ENCODE peak calls at places on chromosomes 2 and 18, in four cellular contexts. One of them, this sample, is unnamed.
A peak's percentile ranks its signal among the peaks of the same experiment; 100 is the strongest.

GRCh38 chr18:34321075-34321474 is 96.4 kb upstream of the NOL4 start:
- DNase-seq in NCI-H510A treated with DMSO at 0.1 percent for 48 hours: no peak
- DNase-seq in stimulated activated CD4-positive, alpha-beta T cell treated with anti-CD3 and anti-CD28 coated beads, Interleukin-4, amount 100 ng/mL, for 48 hours: no peak
- DNase-seq in cardiac fibroblast: no peak
- DNase-seq in this sample: no peak

GRCh38 chr18:79798346-79798998 is 734 bp downstream of the KCNG2 start:
- DNase-seq in NCI-H510A treated with DMSO at 0.1 percent for 48 hours: no peak
- DNase-seq in cardiac fibroblast: no peak
- DNase-seq in stimulated activated CD4-positive, alpha-beta T cell treated with anti-CD3 and anti-CD28 coated beads, Interleukin-4, amount 100 ng/mL, for 48 hours: no peak
- DNase-seq in this sample: no peak

GRCh38 chr2:86613515-86613914 is 10.2 kb downstream of the RNF103 start:
- DNase-seq in stimulated activated CD4-positive, alpha-beta T cell treated with anti-CD3 and anti-CD28 coated beads, Interleukin-4, amount 100 ng/mL, for 48 hours: no peak
- DNase-seq in NCI-H510A treated with DMSO at 0.1 percent for 48 hours: no peak
- DNase-seq in cardiac fibroblast: no peak
- DNase-seq in this sample: no peak

GRCh38 chr2:122863516-122863915 is 1108.1 kb downstream of the TSN start:
- DNase-seq in stimulated activated CD4-positive, alpha-beta T cell treated with anti-CD3 and anti-CD28 coated beads, Interleukin-4, amount 100 ng/mL, for 48 hours: no peak
- DNase-seq in cardiac fibroblast: no peak
- DNase-seq in NCI-H510A treated with DMSO at 0.1 percent for 48 hours: no peak
- DNase-seq in this sample: no peak

GRCh38 chr2:4354164-4354563 is 650.8 kb downstream of the DCDC2C start:
- DNase-seq in NCI-H510A treated with DMSO at 0.1 percent for 48 hours: no peak
- DNase-seq in cardiac fibroblast: no peak
- DNase-seq in stimulated activated CD4-positive, alpha-beta T cell treated with anti-CD3 and anti-CD28 coated beads, Interleukin-4, amount 100 ng/mL, for 48 hours: no peak
- DNase-seq in this sample: no peak

GRCh38 chr18:9435041-9435440 is 40.3 kb upstream of the RALBP1 start:
- DNase-seq in NCI-H510A treated with DMSO at 0.1 percent for 48 hours: no peak
- DNase-seq in stimulated activated CD4-positive, alpha-beta T cell treated with anti-CD3 and anti-CD28 coated beads, Interleukin-4, amount 100 ng/mL, for 48 hours: no peak
- DNase-seq in cardiac fibroblast: no peak
- DNase-seq in this sample: no peak

GRCh38 chr18:666177-666576 is 8.7 kb downstream of the TYMS start:
- DNase-seq in NCI-H510A treated with DMSO at 0.1 percent for 48 hours: no peak
- DNase-seq in cardiac fibroblast: no peak
- DNase-seq in stimulated activated CD4-positive, alpha-beta T cell treated with anti-CD3 and anti-CD28 coated beads, Interleukin-4, amount 100 ng/mL, for 48 hours: no peak
- DNase-seq in this sample: no peak

GRCh38 chr2:202064206-202064880 is 8.7 kb upstream of the KIAA2012 start:
- DNase-seq in NCI-H510A treated with DMSO at 0.1 percent for 48 hours: peak; percentile 21
- DNase-seq in stimulated activated CD4-positive, alpha-beta T cell treated with anti-CD3 and anti-CD28 coated beads, Interleukin-4, amount 100 ng/mL, for 48 hours: no peak
- DNase-seq in cardiac fibroblast: peak; percentile 57
- DNase-seq in this sample: no peak

GRCh38 chr2:180359522-180360282 is 352.6 kb upstream of the CWC22 start:
- DNase-seq in cardiac fibroblast: no peak
- DNase-seq in stimulated activated CD4-positive, alpha-beta T cell treated with anti-CD3 and anti-CD28 coated beads, Interleukin-4, amount 100 ng/mL, for 48 hours: no peak
- DNase-seq in NCI-H510A treated with DMSO at 0.1 percent for 48 hours: peak; percentile 82
- DNase-seq in this sample: no peak

GRCh38 chr18:48318481-48318880 is 90.7 kb downstream of the ZBTB7C start:
- DNase-seq in cardiac fibroblast: no peak
- DNase-seq in NCI-H510A treated with DMSO at 0.1 percent for 48 hours: no peak
- DNase-seq in stimulated activated CD4-positive, alpha-beta T cell treated with anti-CD3 and anti-CD28 coated beads, Interleukin-4, amount 100 ng/mL, for 48 hours: no peak
- DNase-seq in this sample: peak; percentile 76

GRCh38 chr2:177796011-177796410 is 276.6 kb downstream of the PDE11A start:
- DNase-seq in NCI-H510A treated with DMSO at 0.1 percent for 48 hours: no peak
- DNase-seq in stimulated activated CD4-positive, alpha-beta T cell treated with anti-CD3 and anti-CD28 coated beads, Interleukin-4, amount 100 ng/mL, for 48 hours: no peak
- DNase-seq in cardiac fibroblast: no peak
- DNase-seq in this sample: no peak

GRCh38 chr18:36302676-36303075 is 5.2 kb downstream of the FHOD3 start:
- DNase-seq in cardiac fibroblast: peak; percentile 61
- DNase-seq in stimulated activated CD4-positive, alpha-beta T cell treated with anti-CD3 and anti-CD28 coated beads, Interleukin-4, amount 100 ng/mL, for 48 hours: no peak
- DNase-seq in NCI-H510A treated with DMSO at 0.1 percent for 48 hours: no peak
- DNase-seq in this sample: no peak